ENCODE peak calls at places on chromosomes 11 and 22, in ten cellular contexts. One of them, this sample, is unnamed.

GRCh38 chr11:2825886-2826678 is 59.5 kb downstream of the CDKN1C start:
- DNase-seq in thyroid gland: peak
- DNase-seq in ovary: peak
- DNase-seq in H1: peak
- DNase-seq in stomach: no peak
- DNase-seq in transverse colon: peak
- DNase-seq in lower leg skin: peak
- DNase-seq in heart left ventricle: peak
- DNase-seq in GM12892: no peak
- DNase-seq in H54: peak
- DNase-seq in this sample: no peak

GRCh38 chr11:54930930-54931329 is 224.3 kb downstream of the OR4A5 start:
- DNase-seq in thyroid gland: no peak
- DNase-seq in ovary: no peak
- DNase-seq in H1: no peak
- DNase-seq in stomach: no peak
- DNase-seq in transverse colon: no peak
- DNase-seq in lower leg skin: peak
- DNase-seq in heart left ventricle: no peak
- DNase-seq in GM12892: no peak
- DNase-seq in H54: no peak
- DNase-seq in this sample: no peak

GRCh38 chr11:13224324-13224723 is 53.3 kb upstream of the BMAL1 start:
- DNase-seq in thyroid gland: no peak
- DNase-seq in ovary: no peak
- DNase-seq in H1: no peak
- DNase-seq in stomach: no peak
- DNase-seq in transverse colon: no peak
- DNase-seq in lower leg skin: no peak
- DNase-seq in heart left ventricle: no peak
- DNase-seq in GM12892: no peak
- DNase-seq in H54: no peak
- DNase-seq in this sample: no peak

GRCh38 chr11:27468209-27468608 is 4.4 kb downstream of the LGR4 start:
- DNase-seq in thyroid gland: no peak
- DNase-seq in ovary: no peak
- DNase-seq in H1: no peak
- DNase-seq in stomach: no peak
- DNase-seq in transverse colon: no peak
- DNase-seq in lower leg skin: no peak
- DNase-seq in heart left ventricle: no peak
- DNase-seq in GM12892: no peak
- DNase-seq in H54: no peak
- DNase-seq in this sample: no peak

GRCh38 chr11:26319906-26320305 is 12.0 kb upstream of the ANO3 start:
- DNase-seq in thyroid gland: no peak
- DNase-seq in ovary: no peak
- DNase-seq in H1: no peak
- DNase-seq in stomach: no peak
- DNase-seq in transverse colon: no peak
- DNase-seq in lower leg skin: no peak
- DNase-seq in heart left ventricle: no peak
- DNase-seq in GM12892: no peak
- DNase-seq in H54: no peak
- DNase-seq in this sample: no peak

GRCh38 chr11:10236850-10237249 is 57.2 kb downstream of the SBF2 start:
- DNase-seq in thyroid gland: no peak
- DNase-seq in ovary: no peak
- DNase-seq in H1: no peak
- DNase-seq in stomach: no peak
- DNase-seq in transverse colon: no peak
- DNase-seq in lower leg skin: no peak
- DNase-seq in heart left ventricle: no peak
- DNase-seq in GM12892: no peak
- DNase-seq in H54: no peak
- DNase-seq in this sample: no peak

GRCh38 chr11:111846640-111847039 is 24.7 kb downstream of the ALG9 start:
- DNase-seq in thyroid gland: no peak
- DNase-seq in ovary: no peak
- DNase-seq in H1: no peak
- DNase-seq in stomach: no peak
- DNase-seq in transverse colon: no peak
- DNase-seq in lower leg skin: no peak
- DNase-seq in heart left ventricle: no peak
- DNase-seq in GM12892: no peak
- DNase-seq in H54: no peak
- DNase-seq in this sample: no peak

GRCh38 chr11:26849009-26849408 is 127.1 kb upstream of the SLC5A12 start:
- DNase-seq in thyroid gland: peak
- DNase-seq in ovary: peak
- DNase-seq in H1: no peak
- DNase-seq in stomach: no peak
- DNase-seq in transverse colon: no peak
- DNase-seq in lower leg skin: no peak
- DNase-seq in heart left ventricle: peak
- DNase-seq in GM12892: no peak
- DNase-seq in H54: no peak
- DNase-seq in this sample: no peak

GRCh38 chr22:30422481-30423295 is 2.9 kb upstream of the MTFP1 start:
- DNase-seq in thyroid gland: peak
- DNase-seq in ovary: peak
- DNase-seq in H1: peak
- DNase-seq in stomach: peak
- DNase-seq in transverse colon: peak
- DNase-seq in lower leg skin: peak
- DNase-seq in heart left ventricle: peak
- DNase-seq in GM12892: no peak
- DNase-seq in H54: no peak
- DNase-seq in this sample: no peak

GRCh38 chr22:30424471-30425326 is 869 bp upstream of the MTFP1 start:
- DNase-seq in thyroid gland: no peak
- DNase-seq in ovary: no peak
- DNase-seq in H1: no peak
- DNase-seq in stomach: no peak
- DNase-seq in transverse colon: peak
- DNase-seq in lower leg skin: no peak
- DNase-seq in heart left ventricle: no peak
- DNase-seq in GM12892: no peak
- DNase-seq in H54: no peak
- DNase-seq in this sample: no peak

GRCh38 chr22:30423959-30424380 is 1.6 kb upstream of the MTFP1 start:
- DNase-seq in thyroid gland: peak
- DNase-seq in ovary: peak
- DNase-seq in H1: peak
- DNase-seq in stomach: peak
- DNase-seq in transverse colon: peak
- DNase-seq in lower leg skin: peak
- DNase-seq in heart left ventricle: peak
- DNase-seq in GM12892: peak
- DNase-seq in H54: peak
- DNase-seq in this sample: peak

GRCh38 chr22:30421695-30422480 is 3.7 kb upstream of the MTFP1 start:
- DNase-seq in thyroid gland: no peak
- DNase-seq in ovary: no peak
- DNase-seq in H1: no peak
- DNase-seq in stomach: no peak
- DNase-seq in transverse colon: no peak
- DNase-seq in lower leg skin: no peak
- DNase-seq in heart left ventricle: no peak
- DNase-seq in GM12892: no peak
- DNase-seq in H54: no peak
- DNase-seq in this sample: no peak

DNA sequence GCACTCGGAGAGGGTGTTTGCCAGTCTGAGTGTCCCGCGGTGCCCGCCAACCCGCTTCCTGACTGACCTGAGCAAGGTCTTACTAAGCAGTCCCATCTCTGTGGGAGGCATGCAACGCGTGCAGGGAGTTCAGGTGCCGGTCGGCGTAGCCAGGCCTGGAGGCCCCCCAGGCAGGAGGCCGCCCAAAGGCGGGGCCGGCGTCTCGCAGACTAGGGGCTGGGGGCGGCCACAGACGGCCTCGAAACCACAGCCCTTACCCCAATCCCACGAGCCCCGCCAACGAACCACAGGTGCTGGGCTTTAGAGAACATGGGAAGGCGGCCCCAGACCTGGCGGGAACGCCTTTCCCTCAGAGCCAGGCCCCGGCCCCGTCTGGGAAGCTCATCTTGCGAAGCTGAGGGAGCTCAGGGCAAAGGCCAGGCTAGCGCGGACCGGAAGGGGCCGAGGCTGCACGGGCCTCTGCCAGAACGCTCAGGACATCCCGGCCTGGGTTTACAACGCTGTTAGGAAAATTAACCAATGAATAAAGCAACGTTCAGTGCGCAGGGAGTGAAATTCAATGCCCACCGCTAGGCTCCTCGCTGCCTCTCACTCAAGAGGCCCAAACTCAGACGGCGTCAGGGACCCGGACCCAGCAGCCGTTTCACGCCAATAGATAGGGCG is 2.1 kb upstream of the MTFP1 start:
- DNase-seq in thyroid gland: no peak
- DNase-seq in ovary: no peak
- DNase-seq in H1: no peak
- DNase-seq in stomach: no peak
- DNase-seq in transverse colon: peak
- DNase-seq in lower leg skin: peak
- DNase-seq in heart left ventricle: peak
- DNase-seq in GM12892: peak
- DNase-seq in H54: no peak
- DNase-seq in this sample: no peak
- TF ChIP-seq POLR2A in thyroid gland: peak
- TF ChIP-seq POLR2A in ovary: peak
- TF ChIP-seq POLR2A in H1: no peak
- TF ChIP-seq POLR2A in stomach: no peak
- TF ChIP-seq POLR2A in transverse colon: peak
- TF ChIP-seq POLR2A in lower leg skin: no peak
- TF ChIP-seq POLR2A in heart left ventricle: no peak
- TF ChIP-seq POLR2A in GM12892: peak
- TF ChIP-seq POLR2A in H54: peak
- TF ChIP-seq POLR2A in this sample: peak

GRCh38 chr22:31754813-31755212 is 994 bp downstream of the DEPDC5 start:
- DNase-seq in thyroid gland: no peak
- DNase-seq in ovary: no peak
- DNase-seq in H1: no peak
- DNase-seq in stomach: no peak
- DNase-seq in transverse colon: no peak
- DNase-seq in lower leg skin: no peak
- DNase-seq in heart left ventricle: no peak
- DNase-seq in GM12892: no peak
- DNase-seq in H54: no peak
- DNase-seq in this sample: no peak

GRCh38 chr22:31753005-31753633 is 700 bp upstream of the DEPDC5 start:
- DNase-seq in thyroid gland: peak
- DNase-seq in ovary: peak
- DNase-seq in H1: no peak
- DNase-seq in stomach: peak
- DNase-seq in transverse colon: peak
- DNase-seq in lower leg skin: peak
- DNase-seq in heart left ventricle: peak
- DNase-seq in GM12892: no peak
- DNase-seq in H54: no peak
- DNase-seq in this sample: no peak

GRCh38 chr22:31752096-31752847 is 1.5 kb upstream of the DEPDC5 start:
- DNase-seq in thyroid gland: no peak
- DNase-seq in ovary: no peak
- DNase-seq in H1: no peak
- DNase-seq in stomach: no peak
- DNase-seq in transverse colon: no peak
- DNase-seq in lower leg skin: no peak
- DNase-seq in heart left ventricle: no peak
- DNase-seq in GM12892: no peak
- DNase-seq in H54: no peak
- DNase-seq in this sample: no peak

GRCh38 chr22:31750365-31751284 is 693 bp upstream of the PRR14L start:
- DNase-seq in thyroid gland: no peak
- DNase-seq in ovary: no peak
- DNase-seq in H1: no peak
- DNase-seq in stomach: no peak
- DNase-seq in transverse colon: no peak
- DNase-seq in lower leg skin: no peak
- DNase-seq in heart left ventricle: no peak
- DNase-seq in GM12892: no peak
- DNase-seq in H54: no peak
- DNase-seq in this sample: no peak

DNA sequence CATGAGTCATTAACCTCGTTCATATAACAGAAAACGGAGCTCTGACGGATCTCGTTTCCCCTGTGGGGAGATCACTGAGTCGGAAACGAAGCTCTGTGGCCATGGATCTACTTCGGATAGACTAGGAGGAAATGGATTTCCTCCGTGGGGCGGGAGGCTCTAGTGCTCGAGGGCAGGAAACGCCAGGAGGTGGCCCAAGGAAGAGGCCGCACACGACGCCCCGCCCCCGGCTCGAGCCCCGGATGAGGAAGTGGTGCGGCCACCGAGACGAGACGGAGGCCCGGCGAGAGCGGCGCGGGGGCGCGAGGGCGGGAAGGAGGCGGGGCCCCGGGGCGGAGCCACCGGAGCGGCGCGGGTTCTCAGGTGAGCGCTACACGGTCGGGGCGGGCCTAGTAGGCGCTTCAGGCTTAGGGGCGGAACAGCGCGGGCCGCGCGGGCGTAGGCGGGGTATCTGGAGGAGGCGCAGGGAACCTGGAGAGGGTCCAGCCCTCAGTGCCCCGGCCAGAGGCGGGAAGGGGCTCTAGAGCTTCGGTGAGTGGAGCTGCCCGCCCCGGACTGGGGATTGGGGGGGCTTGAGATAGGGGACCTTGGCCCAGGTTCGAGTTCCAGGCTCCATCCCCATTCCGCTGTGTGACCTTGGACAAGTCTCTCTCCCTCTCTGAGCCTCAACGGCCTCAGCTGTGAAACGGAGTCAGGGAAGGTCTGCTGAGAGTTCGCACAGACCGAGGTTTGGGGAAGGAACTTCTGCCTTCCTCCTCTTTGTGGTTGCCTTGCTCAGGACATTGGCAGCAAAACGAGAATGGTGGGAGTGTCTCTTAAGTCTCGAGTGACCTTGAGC is at the start of gene DEPDC5:
- DNase-seq in thyroid gland: peak
- DNase-seq in ovary: peak
- DNase-seq in H1: peak
- DNase-seq in stomach: peak
- DNase-seq in transverse colon: peak
- DNase-seq in lower leg skin: peak
- DNase-seq in heart left ventricle: peak
- DNase-seq in GM12892: peak
- DNase-seq in H54: peak
- DNase-seq in this sample: peak
- TF ChIP-seq POLR2A in thyroid gland: peak
- TF ChIP-seq POLR2A in ovary: peak
- TF ChIP-seq POLR2A in H1: peak
- TF ChIP-seq POLR2A in stomach: no peak
- TF ChIP-seq POLR2A in transverse colon: peak
- TF ChIP-seq POLR2A in lower leg skin: no peak
- TF ChIP-seq POLR2A in heart left ventricle: no peak
- TF ChIP-seq POLR2A in GM12892: peak
- TF ChIP-seq POLR2A in H54: peak
- TF ChIP-seq POLR2A in this sample: peak

GRCh38 chr22:41564563-41564962 is 3.8 kb downstream of the CSDC2 start:
- DNase-seq in thyroid gland: no peak
- DNase-seq in ovary: no peak
- DNase-seq in H1: no peak
- DNase-seq in stomach: no peak
- DNase-seq in transverse colon: no peak
- DNase-seq in lower leg skin: no peak
- DNase-seq in heart left ventricle: no peak
- DNase-seq in GM12892: no peak
- DNase-seq in H54: peak
- DNase-seq in this sample: no peak

GRCh38 chr22:41561335-41561734 is 525 bp downstream of the CSDC2 start:
- DNase-seq in thyroid gland: no peak
- DNase-seq in ovary: peak
- DNase-seq in H1: no peak
- DNase-seq in stomach: no peak
- DNase-seq in transverse colon: no peak
- DNase-seq in lower leg skin: no peak
- DNase-seq in heart left ventricle: peak
- DNase-seq in GM12892: no peak
- DNase-seq in H54: no peak
- DNase-seq in this sample: no peak

GRCh38 chr22:41561788-41562187 is 978 bp downstream of the CSDC2 start:
- DNase-seq in thyroid gland: no peak
- DNase-seq in ovary: no peak
- DNase-seq in H1: no peak
- DNase-seq in stomach: no peak
- DNase-seq in transverse colon: no peak
- DNase-seq in lower leg skin: no peak
- DNase-seq in heart left ventricle: peak
- DNase-seq in GM12892: no peak
- DNase-seq in H54: no peak
- DNase-seq in this sample: no peak

GRCh38 chr22:41563051-41563711 is 2.4 kb downstream of the CSDC2 start:
- DNase-seq in thyroid gland: no peak
- DNase-seq in ovary: peak
- DNase-seq in H1: no peak
- DNase-seq in stomach: no peak
- DNase-seq in transverse colon: no peak
- DNase-seq in lower leg skin: no peak
- DNase-seq in heart left ventricle: peak
- DNase-seq in GM12892: no peak
- DNase-seq in H54: peak
- DNase-seq in this sample: no peak

DNA sequence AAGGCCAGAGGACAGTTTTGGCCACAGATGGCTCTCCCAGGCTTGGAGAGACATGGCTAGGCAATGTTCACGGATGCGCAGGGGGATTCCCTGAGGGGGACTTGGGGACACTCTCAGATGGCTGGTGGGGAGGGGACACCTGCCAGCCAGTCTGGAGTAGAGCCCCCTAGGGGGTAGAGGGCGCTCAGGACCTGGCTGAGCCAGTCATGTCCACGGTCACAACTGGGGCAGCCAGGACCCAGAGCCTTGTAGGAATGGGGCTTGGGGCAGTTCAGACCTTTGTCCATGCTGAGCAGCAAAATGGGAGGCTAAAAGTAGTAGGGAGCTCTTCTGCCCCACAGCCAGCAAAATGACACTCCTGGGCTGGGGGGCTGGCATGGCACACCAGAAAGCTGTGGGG is 1.7 kb downstream of the CSDC2 start:
- DNase-seq in thyroid gland: no peak
- DNase-seq in ovary: no peak
- DNase-seq in H1: no peak
- DNase-seq in stomach: no peak
- DNase-seq in transverse colon: no peak
- DNase-seq in lower leg skin: no peak
- DNase-seq in heart left ventricle: no peak
- DNase-seq in GM12892: no peak
- DNase-seq in H54: no peak
- DNase-seq in this sample: no peak
- TF ChIP-seq POLR2A in thyroid gland: no peak
- TF ChIP-seq POLR2A in ovary: no peak
- TF ChIP-seq POLR2A in H1: no peak
- TF ChIP-seq POLR2A in stomach: no peak
- TF ChIP-seq POLR2A in transverse colon: no peak
- TF ChIP-seq POLR2A in lower leg skin: no peak
- TF ChIP-seq POLR2A in heart left ventricle: no peak
- TF ChIP-seq POLR2A in GM12892: no peak
- TF ChIP-seq POLR2A in H54: no peak
- TF ChIP-seq POLR2A in this sample: no peak

GRCh38 chr22:50190182-50190951 is 4.7 kb downstream of the TRABD start:
- DNase-seq in thyroid gland: peak
- DNase-seq in ovary: peak
- DNase-seq in H1: peak
- DNase-seq in stomach: peak
- DNase-seq in transverse colon: peak
- DNase-seq in lower leg skin: peak
- DNase-seq in heart left ventricle: peak
- DNase-seq in GM12892: peak
- DNase-seq in H54: no peak
- DNase-seq in this sample: peak
- TF ChIP-seq POLR2A in thyroid gland: peak
- TF ChIP-seq POLR2A in ovary: no peak
- TF ChIP-seq POLR2A in H1: no peak
- TF ChIP-seq POLR2A in stomach: no peak
- TF ChIP-seq POLR2A in transverse colon: peak
- TF ChIP-seq POLR2A in lower leg skin: no peak
- TF ChIP-seq POLR2A in heart left ventricle: no peak
- TF ChIP-seq POLR2A in GM12892: peak
- TF ChIP-seq POLR2A in H54: no peak
- TF ChIP-seq POLR2A in this sample: peak